ENCODE peak calls at places on chromosomes 1 and 21, in seven cellular contexts. A, K, V, E, C, F and B are unnamed samples.

GRCh38 chr1:23341829-23342697 is 2.0 kb downstream of the HNRNPR start:
- DNase-seq in A (peak), K (peak), V (no peak), E (peak), C (no peak), F (no peak), B (no peak)

GRCh38 chr1:243728192-243728570 is 121.9 kb downstream of the AKT3 start:
- DNase-seq in A (no peak), K (no peak), V (no peak), E (no peak), C (no peak), F (no peak), B (no peak)

GRCh38 chr1:92831368-92831761 is 475 bp upstream of the RPL5 start:
- DNase-seq in A (no peak), K (no peak), V (peak), E (no peak), C (peak), F (no peak), B (no peak)

GRCh38 chr1:90925928-90926869 is 95.6 kb downstream of the ZNF644 start:
- DNase-seq in A (peak), K (peak), V (peak), E (peak), C (no peak), F (no peak), B (peak)

GRCh38 chr1:226332947-226333346 is 24.0 kb upstream of the LIN9 start:
- DNase-seq in A (no peak), K (no peak), V (peak), E (peak), C (no peak), F (no peak), B (no peak)

GRCh38 chr1:222404710-222405109 is 143.2 kb downstream of the HHIPL2 start:
- DNase-seq in A (no peak), K (no peak), V (no peak), E (no peak), C (no peak), F (no peak), B (no peak)

GRCh38 chr21:33359446-33359845 is 34.7 kb downstream of the IFNAR1 start:
- DNase-seq in A (no peak), K (no peak), V (no peak), E (no peak), C (no peak), F (no peak), B (no peak)

GRCh38 chr21:33230518-33231324 is 983 bp downstream of the IFNAR2 start:
- DNase-seq in A (peak), K (peak), V (peak), E (peak), C (no peak), F (peak), B (peak)

GRCh38 chr1:245837741-245838140 is 669.3 kb downstream of the SMYD3 start:
- DNase-seq in A (peak), K (peak), V (no peak), E (no peak), C (no peak), F (no peak), B (peak)

GRCh38 chr1:19730232-19730631 is 65.6 kb downstream of the HTR6 start:
- DNase-seq in A (no peak), K (no peak), V (no peak), E (no peak), C (no peak), F (no peak), B (no peak)

GRCh38 chr1:243837907-243838546 is 12.0 kb downstream of the AKT3 start:
- DNase-seq in A (no peak), K (no peak), V (no peak), E (no peak), C (no peak), F (no peak), B (no peak)

GRCh38 chr1:93016171-93016570 is 54.9 kb upstream of the DIPK1A start:
- DNase-seq in A (peak), K (peak), V (peak), E (peak), C (no peak), F (no peak), B (no peak)

GRCh38 chr21:39681845-39682244 is 63.1 kb upstream of the IGSF5 start:
- DNase-seq in A (peak), K (peak), V (no peak), E (peak), C (no peak), F (no peak), B (peak)

GRCh38 chr21:37087188-37087587 is 14.1 kb downstream of the TTC3 start:
- DNase-seq in A (peak), K (peak), V (peak), E (peak), C (no peak), F (no peak), B (peak)

GRCh38 chr1:16146888-16147614 is 8.8 kb downstream of the EPHA2 start:
- DNase-seq in A (peak), K (peak), V (peak), E (no peak), C (no peak), F (no peak), B (no peak)

GRCh38 chr1:167408355-167408754 is 110.0 kb downstream of the CD247 start:
- DNase-seq in A (no peak), K (no peak), V (no peak), E (peak), C (no peak), F (no peak), B (no peak)

GRCh38 chr21:31371715-31372114 is 27.7 kb upstream of the TIAM1 start:
- DNase-seq in A (no peak), K (no peak), V (no peak), E (no peak), C (no peak), F (no peak), B (no peak)

GRCh38 chr1:44655609-44656008 is 18.7 kb downstream of the TMEM53 start:
- DNase-seq in A (peak), K (peak), V (peak), E (peak), C (no peak), F (no peak), B (no peak)

GRCh38 chr1:14110040-14110439 is 410.1 kb downstream of the PRDM2 start:
- DNase-seq in A (no peak), K (peak), V (no peak), E (no peak), C (no peak), F (no peak), B (no peak)

GRCh38 chr1:44068442-44068861 is 37.2 kb upstream of the SLC6A9 start:
- DNase-seq in A (no peak), K (no peak), V (no peak), E (peak), C (no peak), F (peak), B (no peak)

GRCh38 chr1:43302226-43302625 is 1.4 kb downstream of the TIE1 start:
- DNase-seq in A (no peak), K (no peak), V (no peak), E (no peak), C (no peak), F (no peak), B (no peak)

GRCh38 chr1:208149776-208150514 is 94.2 kb downstream of the PLXNA2 start:
- DNase-seq in A (no peak), K (no peak), V (peak), E (no peak), C (no peak), F (no peak), B (no peak)

GRCh38 chr1:6347641-6348487 is 45.7 kb downstream of the ACOT7 start:
- DNase-seq in A (peak), K (no peak), V (peak), E (peak), C (no peak), F (no peak), B (peak)

GRCh38 chr1:86155061-86155806 is 1.3 kb downstream of the COL24A1 start:
- DNase-seq in A (peak), K (peak), V (peak), E (no peak), C (no peak), F (peak), B (peak)

DNA sequence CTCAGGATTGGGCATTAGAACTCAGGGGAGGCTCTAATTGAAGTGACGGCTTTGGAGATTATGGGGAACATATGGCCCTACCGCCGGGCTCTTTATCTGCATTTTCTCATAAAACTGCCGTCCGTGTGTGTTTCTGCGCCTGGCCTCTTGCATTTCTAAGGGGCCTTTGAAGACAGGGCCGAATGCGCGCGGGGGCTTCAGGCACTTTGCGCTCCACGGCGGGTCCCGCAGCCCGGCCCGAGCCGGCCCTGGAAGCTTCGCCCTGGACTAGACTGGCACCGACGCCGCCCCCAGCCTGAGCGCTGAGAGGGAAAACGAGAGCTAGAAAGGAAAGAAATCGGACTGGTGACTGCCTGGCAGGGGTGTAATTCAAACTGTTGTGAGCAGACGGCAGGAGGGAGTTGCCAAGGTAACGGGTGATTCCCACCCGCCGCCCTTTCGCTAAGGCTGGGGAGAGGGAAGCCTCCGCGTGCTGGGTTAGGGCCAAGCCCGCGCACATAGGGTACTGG is 120.7 kb downstream of the LMX1A start:
- DNase-seq in A (no peak), K (no peak), V (peak), E (no peak), C (no peak), F (no peak), B (no peak)
- H3K4me3 ChIP-seq in A (no peak), K (no peak), V (no peak), E (no peak), C (peak), F (peak), B (no peak)

GRCh38 chr1:53700776-53701175 is 38.2 kb downstream of the GLIS1 start:
- DNase-seq in A (no peak), K (no peak), V (no peak), E (no peak), C (no peak), F (no peak), B (no peak)

GRCh38 chr1:53697671-53698380 is 41.1 kb downstream of the GLIS1 start:
- DNase-seq in A (peak), K (peak), V (no peak), E (peak), C (no peak), F (no peak), B (no peak)

GRCh38 chr1:53698381-53698980 is 40.5 kb downstream of the GLIS1 start:
- DNase-seq in A (no peak), K (no peak), V (no peak), E (no peak), C (no peak), F (no peak), B (no peak)

GRCh38 chr1:53702287-53702805 is 36.6 kb downstream of the GLIS1 start:
- DNase-seq in A (no peak), K (no peak), V (no peak), E (no peak), C (no peak), F (no peak), B (no peak)

GRCh38 chr1:53699981-53700380 is 39.0 kb downstream of the GLIS1 start:
- DNase-seq in A (no peak), K (no peak), V (no peak), E (no peak), C (no peak), F (no peak), B (no peak)
- H3K4me3 ChIP-seq in A (no peak), K (no peak), V (no peak), E (no peak), C (no peak), F (no peak), B (no peak)

DNA sequence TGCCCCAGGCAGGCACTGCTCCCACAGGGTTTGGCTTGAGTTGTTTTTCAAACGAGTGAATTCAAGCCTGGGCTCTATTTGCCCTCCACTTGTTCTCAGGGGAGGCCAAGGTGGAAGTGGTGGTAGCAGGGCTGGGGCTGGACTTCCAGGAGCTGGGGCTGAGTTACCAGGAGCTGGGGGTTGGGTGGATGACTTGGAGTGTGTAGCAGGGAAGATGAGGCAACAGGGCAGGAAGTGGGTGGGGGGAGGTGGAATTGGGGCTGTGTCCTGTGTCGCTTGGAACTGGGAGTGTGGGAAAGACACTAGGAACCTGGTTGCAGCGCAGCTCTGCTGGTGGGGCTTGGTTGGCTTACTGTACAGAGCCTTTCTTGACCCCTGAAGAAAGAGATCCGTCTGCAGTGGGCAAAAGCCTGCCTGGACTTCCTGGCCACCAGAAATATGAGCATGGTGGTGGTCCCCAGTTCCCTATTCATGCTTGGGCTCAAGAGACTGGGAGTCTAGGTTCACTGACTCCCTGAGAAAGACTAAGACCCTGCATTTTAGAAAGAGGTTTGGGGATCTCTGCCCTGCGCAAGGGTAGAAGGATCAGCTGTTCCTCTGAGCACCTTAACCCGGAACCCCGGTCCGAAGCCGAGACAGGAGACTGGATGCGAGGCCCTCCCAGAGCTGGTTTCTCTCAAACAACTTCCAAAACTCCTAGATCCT is 3.1 kb downstream of the TFAP2E start:
- DNase-seq in A (no peak), K (peak), V (peak), E (peak), C (no peak), F (peak), B (no peak)
- H3K4me3 ChIP-seq in A (no peak), K (no peak), V (no peak), E (no peak), C (no peak), F (peak), B (no peak)

GRCh38 chr1:12619396-12620141 is 1.6 kb upstream of the DHRS3 start:
- DNase-seq in A (peak), K (peak), V (peak), E (peak), C (peak), F (peak), B (peak)

GRCh38 chr1:12620931-12621330 is 2.9 kb upstream of the DHRS3 start:
- DNase-seq in A (no peak), K (no peak), V (no peak), E (no peak), C (no peak), F (no peak), B (no peak)

GRCh38 chr1:12618661-12619395 is 818 bp upstream of the DHRS3 start:
- DNase-seq in A (peak), K (peak), V (peak), E (peak), C (peak), F (peak), B (peak)

GRCh38 chr1:12621346-12622320 is 3.6 kb upstream of the DHRS3 start:
- DNase-seq in A (no peak), K (no peak), V (no peak), E (peak), C (no peak), F (no peak), B (no peak)

GRCh38 chr1:12620142-12620865 is 2.3 kb upstream of the DHRS3 start:
- DNase-seq in A (no peak), K (peak), V (no peak), E (no peak), C (no peak), F (no peak), B (no peak)
- H3K4me3 ChIP-seq in A (no peak), K (peak), V (no peak), E (no peak), C (no peak), F (peak), B (no peak)

GRCh38 chr1:177165069-177165439 is 542 bp upstream of the ASTN1 start:
- DNase-seq in A (no peak), K (no peak), V (no peak), E (no peak), C (no peak), F (no peak), B (no peak)

GRCh38 chr1:177164380-177165068 is at the start of gene ASTN1:
- DNase-seq in A (no peak), K (no peak), V (peak), E (no peak), C (peak), F (no peak), B (no peak)

DNA sequence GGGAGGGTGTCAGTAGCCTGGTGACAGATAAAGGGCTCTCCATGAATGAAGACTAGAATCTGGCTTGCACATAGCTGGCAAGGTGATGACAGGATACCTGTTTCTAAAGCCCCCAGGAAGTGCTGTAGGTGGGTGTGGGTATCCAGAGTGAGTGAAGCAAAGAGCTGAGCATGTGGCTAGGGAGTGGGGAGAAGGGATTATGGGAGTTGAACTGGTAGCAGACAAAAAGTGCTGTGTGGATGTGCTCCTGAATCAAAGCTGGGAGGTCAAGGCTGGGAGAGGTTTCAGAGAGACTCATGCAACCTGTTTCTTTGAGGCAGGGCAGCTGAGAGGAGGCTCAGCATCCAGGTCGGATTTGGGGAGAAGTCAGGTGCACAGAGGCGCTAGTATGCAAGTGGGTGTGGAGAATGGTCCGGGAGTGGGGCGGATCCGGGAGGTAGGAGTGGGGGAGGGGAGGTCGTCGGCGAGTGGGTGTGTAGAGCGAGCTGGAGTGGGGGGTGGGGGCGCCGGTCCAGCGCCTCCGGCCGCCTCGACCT is 600 bp downstream of the ASTN1 start:
- DNase-seq in A (no peak), K (no peak), V (no peak), E (no peak), C (no peak), F (no peak), B (no peak)
- H3K4me3 ChIP-seq in A (peak), K (peak), V (peak), E (no peak), C (peak), F (peak), B (no peak)